ENCODE peak calls at places on chromosomes 7 and 10, in eight cellular contexts. N, W, P, R, F, D, L and O are unnamed samples. For H3K4me1, the result is how much of the 10 kb centered on the place peaks cover.

GRCh38 chr7:33109758-33110238 is 594 bp upstream of the RP9 start:
- DNase-seq in N (no peak), W (no peak), P (no peak), R (no peak), F (no peak), D (no peak), L (peak), O (no peak)

GRCh38 chr7:114930107-114930521 is 8.2 kb downstream of the MDFIC start:
- DNase-seq in N (no peak), W (no peak), P (no peak), R (no peak), F (no peak), D (no peak), L (peak), O (no peak)

GRCh38 chr10:93437000-93437945 is 44.9 kb downstream of the MYOF start:
- DNase-seq in N (no peak), W (peak), P (peak), R (no peak), F (peak), D (peak), L (peak), O (peak)

GRCh38 chr10:118742787-118743186 is 12.0 kb downstream of the CACUL1 start:
- DNase-seq in N (no peak), W (no peak), P (no peak), R (no peak), F (no peak), D (no peak), L (no peak), O (no peak)

GRCh38 chr10:119022846-119023552 is 6.5 kb upstream of the NANOS1 start:
- DNase-seq in N (no peak), W (no peak), P (no peak), R (no peak), F (no peak), D (peak), L (no peak), O (no peak)

GRCh38 chr10:124106241-124106905 is 13.0 kb upstream of the CHST15 start:
- DNase-seq in N (peak), W (peak), P (peak), R (no peak), F (peak), D (peak), L (no peak), O (peak)

GRCh38 chr10:106181491-106181890 is 983.0 kb downstream of the SORCS1 start:
- DNase-seq in N (no peak), W (no peak), P (no peak), R (no peak), F (no peak), D (no peak), L (no peak), O (no peak)

GRCh38 chr7:2029211-2029905 is 203.4 kb downstream of the MAD1L1 start:
- DNase-seq in N (no peak), W (no peak), P (no peak), R (no peak), F (no peak), D (no peak), L (no peak), O (peak)

GRCh38 chr7:86668315-86668714 is 24.6 kb downstream of the GRM3 start:
- DNase-seq in N (no peak), W (no peak), P (no peak), R (no peak), F (no peak), D (no peak), L (no peak), O (no peak)

GRCh38 chr7:2452074-2452507 is 24.1 kb downstream of the GRIFIN start:
- DNase-seq in N (no peak), W (no peak), P (no peak), R (no peak), F (no peak), D (no peak), L (no peak), O (no peak)

GRCh38 chr10:44989621-44990301 is 11.0 kb upstream of the ZNF22 start:
- DNase-seq in N (no peak), W (peak), P (no peak), R (no peak), F (peak), D (no peak), L (no peak), O (no peak)
- H3K4me1 ChIP-seq in N (under half), W (half or more), P (under half), R (half or more), F (under half), D (under half), L (under half), O (half or more)

GRCh38 chr7:3673524-3673923 is 372.5 kb downstream of the SDK1 start:
- DNase-seq in N (peak), W (no peak), P (peak), R (no peak), F (no peak), D (no peak), L (peak), O (peak)

GRCh38 chr7:3670898-3671297 is 369.8 kb downstream of the SDK1 start:
- DNase-seq in N (no peak), W (no peak), P (no peak), R (no peak), F (no peak), D (no peak), L (peak), O (no peak)

DNA sequence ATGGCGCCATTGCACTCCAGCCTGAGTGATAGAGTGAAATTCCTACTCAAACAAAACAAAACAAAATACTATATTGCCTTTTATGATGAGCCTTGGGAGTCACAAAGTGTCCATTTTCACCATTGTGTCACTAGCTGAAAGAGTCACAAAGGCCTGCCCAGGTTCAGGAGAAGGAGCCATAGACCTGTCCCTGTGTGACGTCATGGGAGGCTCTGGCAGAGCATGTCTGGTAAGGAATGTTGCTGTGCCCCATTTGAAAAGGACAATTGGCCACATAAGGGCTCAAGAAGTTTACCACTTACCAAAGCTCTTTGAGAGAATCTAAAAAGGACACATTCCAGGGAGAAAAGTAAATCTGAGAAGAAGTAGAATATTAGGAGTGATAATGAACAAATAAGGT is 367.7 kb downstream of the SDK1 start:
- DNase-seq in N (no peak), W (no peak), P (no peak), R (no peak), F (no peak), D (no peak), L (no peak), O (no peak)
- TF ChIP-seq CTCF in N (no peak), W (no peak), P (no peak), R (no peak), F (no peak), D (no peak), L (no peak), O (no peak)

GRCh38 chr7:92645114-92645497 is 54.9 kb upstream of the FAM133B start:
- DNase-seq in N (no peak), W (no peak), P (no peak), R (no peak), F (no peak), D (no peak), L (no peak), O (no peak)
- H3K4me1 ChIP-seq in N (under half), W (under half), P (under half), R (half or more), F (under half), D (under half), L (under half), O (under half)

GRCh38 chr7:25894902-25895791 is 256.9 kb upstream of the NFE2L3 start:
- DNase-seq in N (peak), W (peak), P (peak), R (no peak), F (peak), D (no peak), L (peak), O (peak)
- TF ChIP-seq CTCF in N (peak), W (peak), P (peak), R (peak), F (peak), D (peak), L (peak), O (peak)

GRCh38 chr10:130820880-130821482 is 490.5 kb downstream of the TCERG1L start:
- DNase-seq in N (no peak), W (no peak), P (no peak), R (no peak), F (peak), D (no peak), L (no peak), O (no peak)
- H3K4me1 ChIP-seq in N (under half), W (under half), P (under half), R (under half), F (under half), D (under half), L (under half), O (under half)